ENCODE peak calls at places on chromosomes 13 and 19, in seven cellular contexts. One of them, this sample, is unnamed. For H3K9me3 and H3K4me1, the result is how much of the 10 kb centered on the place peaks cover.

GRCh38 chr13:43787998-43788397 is 1.2 kb upstream of the ENOX1 start:
- DNase-seq in ovary: no peak
- DNase-seq in tibial nerve: no peak
- DNase-seq in heart left ventricle: no peak
- DNase-seq in CD8-positive, alpha-beta T cell: no peak
- DNase-seq in CD4-positive, alpha-beta memory T cell: no peak
- DNase-seq in upper lobe of right lung: no peak
- DNase-seq in this sample: no peak

GRCh38 chr13:34748561-34748960 is 193.5 kb upstream of the NBEA start:
- DNase-seq in tibial nerve: no peak
- DNase-seq in upper lobe of right lung: no peak
- DNase-seq in CD4-positive, alpha-beta memory T cell: no peak
- DNase-seq in ovary: no peak
- DNase-seq in heart left ventricle: no peak
- DNase-seq in CD8-positive, alpha-beta T cell: no peak
- DNase-seq in this sample: no peak

GRCh38 chr19:4686700-4687099 is 16.6 kb upstream of the MYDGF start:
- DNase-seq in upper lobe of right lung: no peak
- DNase-seq in ovary: no peak
- DNase-seq in CD4-positive, alpha-beta memory T cell: no peak
- DNase-seq in tibial nerve: no peak
- DNase-seq in CD8-positive, alpha-beta T cell: no peak
- DNase-seq in heart left ventricle: no peak
- DNase-seq in this sample: no peak

GRCh38 chr19:17107546-17108452 is 32.2 kb downstream of the MYO9B start:
- DNase-seq in upper lobe of right lung: peak
- DNase-seq in CD8-positive, alpha-beta T cell: no peak
- DNase-seq in heart left ventricle: peak
- DNase-seq in tibial nerve: peak
- DNase-seq in ovary: peak
- DNase-seq in CD4-positive, alpha-beta memory T cell: no peak
- DNase-seq in this sample: no peak

GRCh38 chr13:63605962-63606361 is 2190.3 kb upstream of the PCDH20 start:
- DNase-seq in CD8-positive, alpha-beta T cell: no peak
- DNase-seq in ovary: no peak
- DNase-seq in tibial nerve: no peak
- DNase-seq in upper lobe of right lung: no peak
- DNase-seq in heart left ventricle: no peak
- DNase-seq in CD4-positive, alpha-beta memory T cell: no peak
- DNase-seq in this sample: no peak

GRCh38 chr13:54029226-54029625 is 1000.6 kb downstream of the OLFM4 start:
- DNase-seq in CD8-positive, alpha-beta T cell: no peak
- DNase-seq in upper lobe of right lung: no peak
- DNase-seq in tibial nerve: no peak
- DNase-seq in heart left ventricle: no peak
- DNase-seq in CD4-positive, alpha-beta memory T cell: no peak
- DNase-seq in ovary: no peak
- DNase-seq in this sample: no peak

GRCh38 chr19:17086129-17086528 is 10.6 kb downstream of the MYO9B start:
- DNase-seq in CD8-positive, alpha-beta T cell: no peak
- DNase-seq in CD4-positive, alpha-beta memory T cell: no peak
- DNase-seq in heart left ventricle: no peak
- DNase-seq in ovary: no peak
- DNase-seq in upper lobe of right lung: no peak
- DNase-seq in tibial nerve: no peak
- DNase-seq in this sample: no peak

GRCh38 chr13:92259523-92259922 is 861.1 kb downstream of the GPC5 start:
- DNase-seq in upper lobe of right lung: no peak
- DNase-seq in ovary: no peak
- DNase-seq in tibial nerve: no peak
- DNase-seq in CD8-positive, alpha-beta T cell: no peak
- DNase-seq in CD4-positive, alpha-beta memory T cell: no peak
- DNase-seq in heart left ventricle: no peak
- DNase-seq in this sample: no peak

GRCh38 chr19:1799695-1800342 is 12.3 kb downstream of the ATP8B3 start:
- DNase-seq in heart left ventricle: no peak
- DNase-seq in CD4-positive, alpha-beta memory T cell: no peak
- DNase-seq in ovary: no peak
- DNase-seq in upper lobe of right lung: no peak
- DNase-seq in tibial nerve: no peak
- DNase-seq in CD8-positive, alpha-beta T cell: no peak
- DNase-seq in this sample: no peak

GRCh38 chr13:99998261-99998660 is 16.7 kb downstream of the ZIC2 start:
- DNase-seq in upper lobe of right lung: no peak
- DNase-seq in tibial nerve: no peak
- DNase-seq in ovary: no peak
- DNase-seq in CD8-positive, alpha-beta T cell: no peak
- DNase-seq in heart left ventricle: no peak
- DNase-seq in CD4-positive, alpha-beta memory T cell: no peak
- DNase-seq in this sample: no peak

GRCh38 chr13:75489502-75490263 is 7.7 kb upstream of the TBC1D4 start:
- DNase-seq in CD4-positive, alpha-beta memory T cell: no peak
- DNase-seq in upper lobe of right lung: peak
- DNase-seq in CD8-positive, alpha-beta T cell: no peak
- DNase-seq in tibial nerve: no peak
- DNase-seq in ovary: no peak
- DNase-seq in heart left ventricle: no peak
- DNase-seq in this sample: no peak

GRCh38 chr19:11581740-11582139 is 4.3 kb upstream of the ACP5 start:
- DNase-seq in tibial nerve: no peak
- DNase-seq in ovary: no peak
- DNase-seq in CD4-positive, alpha-beta memory T cell: peak
- DNase-seq in upper lobe of right lung: no peak
- DNase-seq in CD8-positive, alpha-beta T cell: peak
- DNase-seq in heart left ventricle: no peak
- DNase-seq in this sample: no peak

GRCh38 chr19:43799502-43800142 is 2.6 kb downstream of the LYPD5 start:
- DNase-seq in tibial nerve: no peak
- DNase-seq in CD4-positive, alpha-beta memory T cell: no peak
- DNase-seq in upper lobe of right lung: no peak
- DNase-seq in CD8-positive, alpha-beta T cell: no peak
- DNase-seq in heart left ventricle: no peak
- DNase-seq in ovary: no peak
- DNase-seq in this sample: no peak

GRCh38 chr19:31232220-31232619 is 117.0 kb downstream of the TSHZ3 start:
- DNase-seq in CD8-positive, alpha-beta T cell: no peak
- DNase-seq in tibial nerve: no peak
- DNase-seq in upper lobe of right lung: no peak
- DNase-seq in CD4-positive, alpha-beta memory T cell: no peak
- DNase-seq in heart left ventricle: no peak
- DNase-seq in ovary: no peak
- DNase-seq in this sample: no peak

GRCh38 chr13:112821340-112822055 is 131.7 kb downstream of the ATP11A start:
- DNase-seq in heart left ventricle: peak
- DNase-seq in tibial nerve: no peak
- DNase-seq in CD8-positive, alpha-beta T cell: no peak
- DNase-seq in ovary: no peak
- DNase-seq in CD4-positive, alpha-beta memory T cell: no peak
- DNase-seq in upper lobe of right lung: no peak
- DNase-seq in this sample: no peak

GRCh38 chr13:76677047-76677446 is 209.2 kb downstream of the KCTD12 start:
- DNase-seq in tibial nerve: peak
- DNase-seq in CD8-positive, alpha-beta T cell: no peak
- DNase-seq in upper lobe of right lung: no peak
- DNase-seq in heart left ventricle: peak
- DNase-seq in CD4-positive, alpha-beta memory T cell: no peak
- DNase-seq in ovary: peak
- DNase-seq in this sample: no peak

DNA sequence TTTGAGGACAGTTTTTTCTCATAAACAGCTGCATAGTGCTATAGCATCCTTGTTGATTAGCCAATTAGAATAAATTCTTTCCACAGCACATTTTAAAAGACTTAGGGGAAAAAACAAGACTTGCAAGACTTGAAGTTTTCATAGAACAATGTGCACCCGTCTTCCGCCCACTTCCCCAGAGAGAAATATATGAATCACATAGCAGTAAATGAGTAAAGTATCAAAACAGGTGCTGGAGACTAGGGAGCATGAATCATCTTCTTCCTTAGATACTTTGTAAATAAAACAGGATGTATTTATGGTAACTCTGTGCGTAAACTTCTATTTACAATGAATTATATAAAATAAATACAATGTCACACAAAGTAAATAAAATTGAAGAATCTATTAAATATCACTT is 75.1 kb downstream of the COL4A2 start:
- DNase-seq in CD8-positive, alpha-beta T cell: no peak
- DNase-seq in tibial nerve: no peak
- DNase-seq in CD4-positive, alpha-beta memory T cell: no peak
- DNase-seq in ovary: no peak
- DNase-seq in heart left ventricle: no peak
- DNase-seq in upper lobe of right lung: no peak
- DNase-seq in this sample: no peak
- H3K27ac ChIP-seq in CD8-positive, alpha-beta T cell: no peak
- H3K27ac ChIP-seq in tibial nerve: no peak
- H3K27ac ChIP-seq in CD4-positive, alpha-beta memory T cell: no peak
- H3K27ac ChIP-seq in ovary: no peak
- H3K27ac ChIP-seq in heart left ventricle: peak
- H3K27ac ChIP-seq in upper lobe of right lung: no peak
- H3K27ac ChIP-seq in this sample: no peak

GRCh38 chr19:58060231-58060630 is 1.1 kb downstream of the ZNF135 start:
- DNase-seq in tibial nerve: no peak
- DNase-seq in CD4-positive, alpha-beta memory T cell: no peak
- DNase-seq in upper lobe of right lung: no peak
- DNase-seq in heart left ventricle: no peak
- DNase-seq in ovary: no peak
- DNase-seq in CD8-positive, alpha-beta T cell: no peak
- DNase-seq in this sample: no peak

GRCh38 chr19:58058428-58058827 is 654 bp upstream of the ZNF135 start:
- DNase-seq in ovary: no peak
- DNase-seq in tibial nerve: no peak
- DNase-seq in CD4-positive, alpha-beta memory T cell: no peak
- DNase-seq in heart left ventricle: no peak
- DNase-seq in upper lobe of right lung: no peak
- DNase-seq in CD8-positive, alpha-beta T cell: no peak
- DNase-seq in this sample: no peak

GRCh38 chr19:58059681-58060080 is 599 bp downstream of the ZNF135 start:
- DNase-seq in CD4-positive, alpha-beta memory T cell: no peak
- DNase-seq in ovary: peak
- DNase-seq in heart left ventricle: no peak
- DNase-seq in upper lobe of right lung: no peak
- DNase-seq in CD8-positive, alpha-beta T cell: no peak
- DNase-seq in tibial nerve: no peak
- DNase-seq in this sample: no peak

GRCh38 chr19:58056861-58057260 is 2.2 kb upstream of the ZNF135 start:
- DNase-seq in ovary: no peak
- DNase-seq in upper lobe of right lung: no peak
- DNase-seq in CD8-positive, alpha-beta T cell: no peak
- DNase-seq in tibial nerve: no peak
- DNase-seq in heart left ventricle: no peak
- DNase-seq in CD4-positive, alpha-beta memory T cell: no peak
- DNase-seq in this sample: no peak

DNA sequence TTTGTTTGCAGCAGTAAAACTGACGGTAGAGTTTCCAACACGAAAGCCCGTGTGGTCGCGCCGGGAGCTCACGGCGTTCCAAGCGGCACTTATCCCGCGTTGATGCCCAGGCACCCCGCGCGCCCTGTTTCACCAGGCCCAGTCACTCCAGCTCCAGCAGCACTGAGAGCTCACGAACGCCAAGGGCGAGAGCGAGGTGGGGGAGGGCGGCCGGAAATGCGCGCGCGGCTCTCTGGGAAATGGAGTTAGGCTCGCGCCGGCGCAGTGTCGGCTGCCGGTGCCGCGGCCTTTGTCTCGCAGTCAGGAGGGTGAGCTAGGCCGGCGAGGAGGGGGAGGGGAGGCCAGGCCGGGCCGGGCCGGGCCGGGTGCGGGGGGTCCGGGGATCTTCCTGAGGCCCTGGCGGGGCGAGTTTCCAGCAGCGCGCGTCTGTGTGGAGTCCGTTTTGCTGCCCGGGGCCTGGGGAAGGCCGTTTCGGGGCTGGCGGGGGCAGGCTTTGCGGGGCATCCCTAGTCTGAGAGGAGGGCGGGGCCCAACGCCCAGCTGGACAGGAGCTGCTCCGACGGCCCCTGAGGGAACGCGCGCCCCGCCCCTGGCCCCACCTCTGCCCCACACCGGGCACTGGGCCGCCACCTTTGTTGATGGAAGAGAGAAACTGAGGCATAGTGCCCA is at the start of gene ZNF135:
- DNase-seq in CD8-positive, alpha-beta T cell: peak
- DNase-seq in heart left ventricle: peak
- DNase-seq in tibial nerve: peak
- DNase-seq in upper lobe of right lung: peak
- DNase-seq in ovary: peak
- DNase-seq in CD4-positive, alpha-beta memory T cell: peak
- DNase-seq in this sample: peak
- H3K9me3 ChIP-seq in CD8-positive, alpha-beta T cell: under half
- H3K9me3 ChIP-seq in heart left ventricle: under half
- H3K9me3 ChIP-seq in tibial nerve: under half
- H3K9me3 ChIP-seq in upper lobe of right lung: under half
- H3K9me3 ChIP-seq in ovary: under half
- H3K9me3 ChIP-seq in CD4-positive, alpha-beta memory T cell: under half
- H3K9me3 ChIP-seq in this sample: under half

GRCh38 chr19:12884202-12884601 is 2.8 kb downstream of the KLF1 start:
- DNase-seq in ovary: no peak
- DNase-seq in CD8-positive, alpha-beta T cell: no peak
- DNase-seq in upper lobe of right lung: no peak
- DNase-seq in CD4-positive, alpha-beta memory T cell: no peak
- DNase-seq in tibial nerve: no peak
- DNase-seq in heart left ventricle: no peak
- DNase-seq in this sample: no peak

GRCh38 chr19:12884627-12884925 is 2.4 kb downstream of the KLF1 start:
- DNase-seq in ovary: no peak
- DNase-seq in tibial nerve: no peak
- DNase-seq in CD8-positive, alpha-beta T cell: no peak
- DNase-seq in CD4-positive, alpha-beta memory T cell: no peak
- DNase-seq in upper lobe of right lung: no peak
- DNase-seq in heart left ventricle: no peak
- DNase-seq in this sample: no peak

GRCh38 chr19:12885749-12886706 is 973 bp downstream of the KLF1 start:
- DNase-seq in heart left ventricle: no peak
- DNase-seq in upper lobe of right lung: no peak
- DNase-seq in CD4-positive, alpha-beta memory T cell: no peak
- DNase-seq in CD8-positive, alpha-beta T cell: no peak
- DNase-seq in ovary: no peak
- DNase-seq in tibial nerve: no peak
- DNase-seq in this sample: no peak

GRCh38 chr19:12884926-12885748 is 1.9 kb downstream of the KLF1 start:
- DNase-seq in upper lobe of right lung: peak
- DNase-seq in ovary: no peak
- DNase-seq in CD4-positive, alpha-beta memory T cell: peak
- DNase-seq in tibial nerve: no peak
- DNase-seq in heart left ventricle: peak
- DNase-seq in CD8-positive, alpha-beta T cell: peak
- DNase-seq in this sample: peak

GRCh38 chr19:12886943-12887747 is at the start of gene KLF1:
- DNase-seq in tibial nerve: no peak
- DNase-seq in upper lobe of right lung: no peak
- DNase-seq in ovary: no peak
- DNase-seq in heart left ventricle: no peak
- DNase-seq in CD8-positive, alpha-beta T cell: no peak
- DNase-seq in CD4-positive, alpha-beta memory T cell: no peak
- DNase-seq in this sample: no peak
- H3K4me1 ChIP-seq in tibial nerve: under half
- H3K4me1 ChIP-seq in upper lobe of right lung: under half
- H3K4me1 ChIP-seq in ovary: under half
- H3K4me1 ChIP-seq in heart left ventricle: under half
- H3K4me1 ChIP-seq in CD8-positive, alpha-beta T cell: under half
- H3K4me1 ChIP-seq in CD4-positive, alpha-beta memory T cell: under half
- H3K4me1 ChIP-seq in this sample: under half

GRCh38 chr19:34403784-34404108 is 453 bp upstream of the PDCD2L start:
- DNase-seq in CD8-positive, alpha-beta T cell: no peak
- DNase-seq in tibial nerve: no peak
- DNase-seq in heart left ventricle: no peak
- DNase-seq in CD4-positive, alpha-beta memory T cell: no peak
- DNase-seq in upper lobe of right lung: no peak
- DNase-seq in ovary: no peak
- DNase-seq in this sample: no peak
- H3K27ac ChIP-seq in CD8-positive, alpha-beta T cell: peak
- H3K27ac ChIP-seq in tibial nerve: peak
- H3K27ac ChIP-seq in heart left ventricle: peak
- H3K27ac ChIP-seq in CD4-positive, alpha-beta memory T cell: peak
- H3K27ac ChIP-seq in upper lobe of right lung: peak
- H3K27ac ChIP-seq in ovary: no peak
- H3K27ac ChIP-seq in this sample: peak

GRCh38 chr13:30157616-30157993 is 149.7 kb downstream of the KATNAL1 start:
- DNase-seq in ovary: no peak
- DNase-seq in upper lobe of right lung: no peak
- DNase-seq in heart left ventricle: no peak
- DNase-seq in CD4-positive, alpha-beta memory T cell: no peak
- DNase-seq in CD8-positive, alpha-beta T cell: no peak
- DNase-seq in tibial nerve: no peak
- DNase-seq in this sample: no peak
- H3K9me3 ChIP-seq in ovary: under half
- H3K9me3 ChIP-seq in upper lobe of right lung: under half
- H3K9me3 ChIP-seq in heart left ventricle: under half
- H3K9me3 ChIP-seq in CD4-positive, alpha-beta memory T cell: under half
- H3K9me3 ChIP-seq in CD8-positive, alpha-beta T cell: under half
- H3K9me3 ChIP-seq in tibial nerve: under half
- H3K9me3 ChIP-seq in this sample: under half

This sample was measured in CD8-positive, alpha-beta memory T cell.